ENCODE peak calls at places on chromosomes 4 and X, in eight cellular contexts. H is astrocyte, O is endodermal cell, G is ovary, U is foreskin fibroblast, V is progenitor cell of endocrine pancreas, E is ascending aorta, F is heart left ventricle. I is an unnamed sample.

GRCh38 chrX:30141966-30142365 is 73.4 kb upstream of the MAGEB2 start:
- DNase-seq in H (peak), E (no peak), U (no peak), V (no peak), G (no peak), F (no peak), O (peak), I (peak)

GRCh38 chr4:2261110-2261852 is 628 bp downstream of the MXD4 start:
- DNase-seq in G (peak), F (peak), O (peak), E (peak), U (peak), H (peak), V (no peak), I (peak)

GRCh38 chrX:151815461-151815860 is 80.9 kb downstream of the CNGA2 start:
- DNase-seq in H (peak), O (no peak), E (no peak), F (no peak), G (no peak), V (no peak), U (no peak), I (no peak)

GRCh38 chr4:37685211-37685725 is 908 bp downstream of the RELL1 start:
- DNase-seq in G (peak), F (no peak), H (peak), U (peak), E (no peak), V (no peak), O (no peak), I (no peak)

GRCh38 chr4:45033676-45034410 is 307.5 kb upstream of the GNPDA2 start:
- DNase-seq in O (peak), V (no peak), E (no peak), G (no peak), U (no peak), H (no peak), F (peak), I (no peak)

GRCh38 chr4:86521373-86521969 is 72.6 kb upstream of the PTPN13 start:
- DNase-seq in H (no peak), F (no peak), V (no peak), U (no peak), G (no peak), E (no peak), O (no peak), I (no peak)

GRCh38 chr4:124401611-124402010 is 310.9 kb downstream of the ANKRD50 start:
- DNase-seq in F (no peak), E (no peak), H (no peak), G (no peak), V (no peak), O (no peak), U (no peak), I (no peak)

GRCh38 chr4:83150563-83151330 is 36.2 kb upstream of the PLAC8 start:
- DNase-seq in G (no peak), U (no peak), H (peak), E (no peak), V (no peak), O (no peak), F (no peak), I (no peak)

GRCh38 chr4:175509320-175509719 is 302.7 kb downstream of the GPM6A start:
- DNase-seq in G (no peak), V (no peak), O (peak), H (no peak), F (no peak), E (no peak), U (no peak), I (peak)

GRCh38 chr4:139142980-139143379 is 34.0 kb downstream of the ELF2 start:
- DNase-seq in F (no peak), V (no peak), G (no peak), O (no peak), H (no peak), E (no peak), U (no peak), I (no peak)

GRCh38 chr4:90137545-90137944 is 10.4 kb downstream of the CCSER1 start:
- DNase-seq in H (no peak), V (no peak), E (no peak), F (no peak), U (no peak), G (no peak), O (peak), I (no peak)

GRCh38 chr4:40349561-40350198 is 14.5 kb downstream of the CHRNA9 start:
- DNase-seq in U (no peak), F (no peak), E (no peak), G (no peak), O (no peak), V (no peak), H (peak), I (no peak)

GRCh38 chr4:137961051-137961438 is 281.1 kb downstream of the SLC7A11 start:
- DNase-seq in F (no peak), H (no peak), E (no peak), V (no peak), U (peak), O (no peak), G (no peak), I (no peak)

GRCh38 chrX:19958530-19959486 is 32.1 kb downstream of the BCLAF3 start:
- DNase-seq in E (no peak), U (no peak), G (no peak), H (no peak), O (no peak), V (no peak), F (no peak), I (no peak)

GRCh38 chr4:96729641-96730040 is 889.7 kb downstream of the PDHA2 start:
- DNase-seq in U (no peak), G (no peak), E (no peak), F (no peak), V (no peak), H (peak), O (no peak), I (no peak)

GRCh38 chr4:24513718-24514117 is 70.6 kb downstream of the DHX15 start:
- DNase-seq in O (no peak), U (no peak), V (no peak), H (no peak), G (no peak), E (no peak), F (no peak), I (no peak)

GRCh38 chr4:24516926-24517325 is 67.4 kb downstream of the DHX15 start:
- DNase-seq in O (no peak), E (no peak), F (no peak), H (no peak), G (no peak), U (no peak), V (no peak), I (no peak)

GRCh38 chr4:24515698-24516097 is 68.7 kb downstream of the DHX15 start:
- DNase-seq in H (no peak), V (no peak), G (no peak), U (no peak), O (peak), E (no peak), F (no peak), I (no peak)

GRCh38 chr4:24517676-24518075 is 66.7 kb downstream of the DHX15 start:
- DNase-seq in E (no peak), U (no peak), O (no peak), V (no peak), H (no peak), G (no peak), F (no peak), I (no peak)

DNA sequence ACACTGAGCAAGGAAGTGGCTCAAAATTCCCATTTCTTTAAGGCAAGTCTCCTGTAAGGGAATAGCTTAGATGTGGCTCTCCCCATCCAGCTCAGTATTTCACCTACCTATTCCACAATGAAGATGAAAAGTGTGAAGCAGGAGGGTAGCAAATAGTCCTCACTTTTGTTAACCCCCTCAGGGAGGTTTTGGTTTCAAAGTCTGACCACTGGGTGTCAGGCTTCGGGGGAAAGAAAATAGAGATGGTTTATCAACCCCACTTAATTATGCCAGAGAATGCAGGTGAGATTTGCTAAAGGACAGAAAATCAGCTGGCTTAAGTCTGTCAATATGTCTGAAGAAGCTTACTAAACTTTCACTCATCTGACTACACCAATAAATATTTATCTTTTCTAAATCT is 69.5 kb downstream of the DHX15 start:
- DNase-seq in H (no peak), U (no peak), F (no peak), V (no peak), G (no peak), O (peak), E (no peak), I (no peak)
- TF ChIP-seq CTCF in H (peak), U (no peak), F (no peak), V (peak), G (no peak), O (peak), E (no peak), I (no peak)

DNA sequence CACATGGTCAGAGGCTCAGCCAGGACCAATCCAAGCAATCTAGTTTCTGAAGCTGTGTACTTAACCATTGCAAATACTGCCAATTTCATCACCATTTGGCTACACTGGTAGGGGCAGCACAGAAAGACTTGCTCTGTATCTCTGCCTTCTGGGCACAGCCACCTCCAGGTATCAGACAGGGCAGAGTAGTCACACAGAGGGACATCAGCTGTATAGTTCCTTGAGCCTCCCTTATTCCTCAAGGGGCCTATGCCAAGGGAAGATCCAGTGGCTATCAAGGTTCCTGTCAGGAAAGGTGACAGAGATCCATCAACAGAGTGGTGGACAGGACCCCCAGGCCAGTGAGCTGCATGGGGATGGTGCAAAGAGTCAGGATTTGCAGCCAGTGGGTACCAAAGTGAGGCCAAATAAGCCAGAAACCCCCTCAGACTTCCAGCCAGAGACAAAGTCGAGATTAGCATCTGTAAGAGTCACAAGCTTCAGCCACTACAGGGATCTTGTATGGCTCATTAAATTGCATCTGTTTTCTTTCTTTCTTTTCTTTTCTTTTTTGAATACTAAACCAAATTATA is 381.6 kb upstream of the CPEB2 start:
- DNase-seq in O (peak), U (no peak), G (no peak), F (no peak), H (no peak), V (no peak), E (no peak), I (no peak)
- TF ChIP-seq CTCF in O (no peak), U (no peak), G (no peak), F (no peak), H (no peak), V (no peak), E (no peak), I (no peak)

GRCh38 chrX:68945603-68946228 is 116.9 kb downstream of the EFNB1 start:
- DNase-seq in O (peak), V (peak), E (no peak), H (peak), F (no peak), U (peak), G (no peak), I (peak)
- TF ChIP-seq CTCF in O (peak), V (peak), E (peak), H (peak), F (peak), U (peak), G (no peak), I (peak)

GRCh38 chr4:134695433-134695832 is 493.8 kb upstream of the PABPC4L start:
- DNase-seq in V (no peak), G (no peak), E (no peak), H (no peak), F (no peak), U (no peak), O (no peak), I (no peak)
- TF ChIP-seq CTCF in V (peak), G (no peak), E (no peak), H (no peak), F (no peak), U (no peak), O (peak), I (no peak)

GRCh38 chrX:15143050-15143824 is 126.6 kb downstream of the ASB9 start:
- DNase-seq in H (peak), F (peak), E (no peak), V (no peak), G (peak), O (peak), U (peak), I (peak)
- TF ChIP-seq CTCF in H (peak), F (peak), E (peak), V (peak), G (peak), O (peak), U (peak), I (peak)

DNA sequence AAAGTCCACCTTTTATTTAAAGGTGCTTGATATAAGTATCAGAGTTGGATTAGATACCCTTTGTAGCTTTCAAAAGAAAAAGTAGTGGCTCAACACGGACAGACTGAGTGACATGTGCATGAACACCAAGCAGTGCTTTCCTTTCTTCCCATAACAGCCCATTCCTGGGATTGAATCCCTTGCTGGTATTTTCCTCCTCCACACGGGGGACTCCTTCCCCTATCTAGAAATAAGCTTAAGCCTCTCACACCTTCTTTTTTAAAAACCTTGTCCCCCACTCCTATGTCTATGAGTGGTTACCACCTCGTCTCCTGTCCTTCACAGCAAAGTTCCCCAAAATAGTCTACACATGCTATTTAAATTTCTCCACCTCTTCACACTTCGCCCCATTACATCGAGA is 5.1 kb downstream of the AP1S2 start:
- DNase-seq in O (peak), G (no peak), H (no peak), V (no peak), U (no peak), E (no peak), F (no peak), I (no peak)
- TF ChIP-seq CTCF in O (peak), G (no peak), H (peak), V (peak), U (peak), E (peak), F (peak), I (no peak)

GRCh38 chr4:13601060-13601459 is 26.5 kb downstream of the BOD1L1 start:
- DNase-seq in F (no peak), H (no peak), O (no peak), G (no peak), E (no peak), U (no peak), V (no peak), I (no peak)
- TF ChIP-seq CTCF in F (no peak), H (no peak), O (no peak), G (no peak), E (no peak), U (no peak), V (no peak), I (no peak)

DNA sequence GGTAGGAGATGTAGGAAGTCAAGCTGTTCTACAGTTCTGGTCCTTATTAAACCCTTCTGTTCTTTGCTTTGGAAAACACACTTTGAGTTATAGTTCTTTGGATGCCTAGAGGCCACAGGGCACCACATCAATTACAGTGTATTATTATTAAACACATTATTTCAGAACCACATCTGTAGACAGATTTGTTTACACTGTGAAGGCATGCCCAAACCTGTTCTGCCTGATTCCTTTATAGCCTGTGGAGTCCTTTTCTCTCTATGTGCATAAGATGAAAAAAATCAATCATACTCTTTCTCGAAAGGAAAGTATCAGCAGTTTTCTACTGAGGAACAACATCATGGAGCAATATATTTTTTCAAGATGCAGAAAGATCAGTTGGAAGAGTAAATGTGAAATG is 371.3 kb upstream of the INTU start:
- DNase-seq in O (no peak), H (no peak), V (no peak), G (no peak), F (no peak), E (no peak), U (no peak), I (no peak)
- TF ChIP-seq CTCF in O (no peak), H (no peak), V (no peak), G (no peak), F (no peak), E (no peak), U (no peak), I (no peak)

GRCh38 chrX:44542567-44543325 is at the start of gene FUNDC1:
- DNase-seq in O (peak), H (peak), E (peak), G (peak), V (peak), F (peak), U (peak), I (peak)
- TF ChIP-seq CTCF in O (peak), H (no peak), E (peak), G (no peak), V (peak), F (peak), U (peak), I (peak)

GRCh38 chrX:12962041-12962504 is 12.8 kb upstream of the TMSB4X start:
- DNase-seq in U (no peak), H (no peak), E (no peak), G (no peak), V (no peak), F (no peak), O (no peak), I (no peak)

GRCh38 chrX:12958059-12958458 is 16.9 kb upstream of the TMSB4X start:
- DNase-seq in O (no peak), H (no peak), G (no peak), U (no peak), F (no peak), E (no peak), V (no peak), I (no peak)

GRCh38 chrX:12965390-12965940 is 9.4 kb upstream of the TMSB4X start:
- DNase-seq in E (no peak), F (no peak), U (no peak), H (no peak), G (no peak), V (no peak), O (no peak), I (no peak)

GRCh38 chrX:12958461-12958860 is 16.4 kb upstream of the TMSB4X start:
- DNase-seq in G (no peak), U (no peak), V (no peak), H (no peak), F (no peak), O (no peak), E (no peak), I (no peak)

GRCh38 chrX:12961191-12961718 is 13.7 kb upstream of the TMSB4X start:
- DNase-seq in U (no peak), H (no peak), F (no peak), V (no peak), E (no peak), O (no peak), G (no peak), I (no peak)
- TF ChIP-seq CTCF in U (no peak), H (no peak), F (no peak), V (no peak), E (no peak), O (no peak), G (no peak), I (no peak)